ENCODE peak calls at places on chromosome 1, in seven cellular contexts. K, I, A, Z, Q, O and T are unnamed samples.

GRCh38 chr1:203930343-203930742 is 68.9 kb downstream of the SNRPE start:
- DNase-seq in A (peak), K (peak), I (no peak), O (no peak), Z (no peak), Q (no peak), T (no peak)

GRCh38 chr1:34419662-34420061 is 243.0 kb downstream of the C1orf94 start:
- DNase-seq in Q (no peak), I (peak), K (no peak), Z (no peak), A (no peak), O (peak), T (peak)

GRCh38 chr1:70146488-70146887 is 58.9 kb downstream of the LRRC40 start:
- DNase-seq in I (no peak), K (peak), Z (no peak), Q (no peak), O (no peak), A (no peak), T (no peak)

GRCh38 chr1:220544901-220545303 is 17.0 kb downstream of the MARK1 start:
- DNase-seq in Z (no peak), O (peak), Q (peak), A (peak), K (no peak), I (no peak), T (peak)

GRCh38 chr1:117575586-117576225 is 30.1 kb upstream of the TENT5C start:
- DNase-seq in I (no peak), Q (no peak), K (no peak), Z (no peak), A (no peak), O (no peak), T (peak)

GRCh38 chr1:10721381-10722321 is 74.8 kb downstream of the CASZ1 start:
- DNase-seq in O (peak), A (peak), K (no peak), I (no peak), Z (peak), Q (no peak), T (peak)

GRCh38 chr1:168179411-168180147 is 817 bp downstream of the TIPRL start:
- DNase-seq in Z (no peak), K (peak), A (peak), O (no peak), Q (no peak), I (no peak), T (no peak)

GRCh38 chr1:6834366-6834765 is 49.1 kb downstream of the CAMTA1 start:
- DNase-seq in Z (no peak), Q (no peak), K (no peak), I (no peak), A (no peak), O (no peak), T (no peak)

GRCh38 chr1:71157715-71158114 is 76.9 kb upstream of the ZRANB2 start:
- DNase-seq in A (no peak), Z (no peak), Q (no peak), I (no peak), O (no peak), K (no peak), T (no peak)

GRCh38 chr1:210448293-210448892 is 119.7 kb downstream of the HHAT start:
- DNase-seq in Q (no peak), A (peak), O (no peak), I (no peak), K (peak), Z (no peak), T (no peak)

GRCh38 chr1:54851928-54852524 is 35.0 kb downstream of the DHCR24 start:
- DNase-seq in Q (no peak), Z (no peak), O (no peak), A (no peak), K (no peak), I (no peak), T (no peak)

GRCh38 chr1:44377925-44378784 is 23.1 kb upstream of the ERI3 start:
- DNase-seq in Z (no peak), K (peak), A (peak), I (peak), O (peak), Q (peak), T (peak)

GRCh38 chr1:44619261-44619900 is 54.9 kb downstream of the TMEM53 start:
- DNase-seq in I (peak), Q (no peak), K (peak), O (no peak), Z (no peak), A (no peak), T (no peak)

GRCh38 chr1:3030663-3031381 is 9.6 kb downstream of the ACTRT2 start:
- DNase-seq in O (no peak), K (no peak), A (no peak), Q (no peak), Z (no peak), I (no peak), T (peak)

GRCh38 chr1:87723193-87723592 is 394.5 kb downstream of the LMO4 start:
- DNase-seq in K (no peak), I (no peak), Q (no peak), A (no peak), O (no peak), Z (no peak), T (no peak)